ENCODE peak calls at places on chromosomes 11 and 22, in six cellular contexts. A is tibial nerve, N is A549, T is AG04450, P is transverse colon, V is pancreas. S is an unnamed sample.
A peak's percentile ranks its signal among the peaks of the same experiment; 100 is the strongest.

GRCh38 chr22:26172389-26172990 is 3.2 kb downstream of the SEZ6L start:
- DNase-seq in N (peak; percentile 22), P (peak; percentile 33), T (no peak), V (peak; percentile 48), A (no peak), S (no peak)

GRCh38 chr11:33723238-33723881 is 12.9 kb downstream of the CD59 start:
- DNase-seq in T (peak; percentile 60), A (no peak), P (no peak), N (peak; percentile 73), V (no peak), S (no peak)

GRCh38 chr22:49112661-49113626 is 714.7 kb downstream of the BRD1 start:
- DNase-seq in N (no peak), A (no peak), P (no peak), V (no peak), T (no peak), S (no peak)

GRCh38 chr22:48188211-48188845 is 1425.9 kb downstream of the TBC1D22A start:
- DNase-seq in V (no peak), N (peak; percentile 36), A (no peak), P (no peak), T (no peak), S (no peak)

GRCh38 chr11:126165366-126166156 is 45.9 kb downstream of the RPUSD4 start:
- DNase-seq in T (no peak), A (no peak), P (peak; percentile 58), N (no peak), V (no peak), S (no peak)

GRCh38 chr22:32539631-32540449 is 65.2 kb downstream of the FBXO7 start:
- DNase-seq in N (no peak), V (no peak), P (peak; percentile 33), T (no peak), A (no peak), S (no peak)

GRCh38 chr11:46914363-46914762 is 4.0 kb downstream of the LRP4 start:
- DNase-seq in N (no peak), A (no peak), T (no peak), P (no peak), V (no peak), S (no peak)

GRCh38 chr11:88100161-88100560 is 75.1 kb downstream of the RAB38 start:
- DNase-seq in P (no peak), T (no peak), N (no peak), V (no peak), A (no peak), S (no peak)

GRCh38 chr11:64661146-64661545 is 61.9 kb downstream of the NRXN2 start:
- DNase-seq in P (no peak), T (peak; percentile 10), N (no peak), A (no peak), V (no peak), S (no peak)

GRCh38 chr11:477042-477715 is 27.1 kb downstream of the PTDSS2 start:
- DNase-seq in P (no peak), T (no peak), V (peak; percentile 7), A (no peak), N (no peak), S (no peak)

GRCh38 chr11:80958414-80958813 is 1517.6 kb upstream of the TENM4 start:
- DNase-seq in T (peak; percentile 4), P (no peak), N (no peak), A (no peak), V (no peak), S (no peak)

GRCh38 chr22:21726650-21727049 is 8.9 kb downstream of the YPEL1 start:
- DNase-seq in N (peak; percentile 20), P (peak; percentile 17), V (no peak), T (no peak), A (no peak), S (no peak)

GRCh38 chr11:117837791-117838190 is 13.2 kb upstream of the FXYD2 start:
- DNase-seq in P (peak; percentile 5), T (no peak), A (no peak), N (no peak), V (no peak), S (no peak)

GRCh38 chr11:62607729-62608128 is 4.8 kb downstream of the EML3 start:
- DNase-seq in V (no peak), T (no peak), N (no peak), A (no peak), P (no peak), S (no peak)

GRCh38 chr11:134332189-134332631 is 422 bp downstream of the GLB1L2 start:
- DNase-seq in V (peak; percentile 56), N (no peak), P (peak; percentile 53), T (no peak), A (no peak), S (peak; percentile 39)

GRCh38 chr22:27122561-27122960 is 465.2 kb downstream of the MIAT start:
- DNase-seq in A (no peak), V (no peak), N (no peak), P (no peak), T (no peak), S (no peak)

GRCh38 chr11:422249-422656 is 7.5 kb upstream of the SIGIRR start:
- DNase-seq in V (no peak), N (no peak), P (no peak), A (no peak), T (no peak), S (peak; percentile 5)

GRCh38 chr11:12802418-12803085 is 128.3 kb downstream of the TEAD1 start:
- DNase-seq in N (peak; percentile 94), A (no peak), V (peak; percentile 90), T (no peak), P (peak; percentile 84), S (no peak)

GRCh38 chr11:76610871-76611475 is 59.6 kb downstream of the LRRC32 start:
- DNase-seq in T (no peak), N (no peak), P (no peak), V (no peak), A (no peak), S (no peak)

GRCh38 chr11:45935349-45936064 is 13.1 kb downstream of the LARGE2 start:
- DNase-seq in T (no peak), N (no peak), V (no peak), P (no peak), A (no peak), S (no peak)

GRCh38 chr22:17634696-17635095 is 3.9 kb upstream of the BCL2L13 start:
- DNase-seq in P (no peak), N (no peak), V (no peak), T (no peak), A (no peak), S (no peak)

GRCh38 chr11:6298605-6299004 is 21.7 kb downstream of the CAVIN3 start:
- DNase-seq in T (no peak), N (peak; percentile 50), A (no peak), P (peak; percentile 29), V (peak; percentile 78), S (no peak)

GRCh38 chr11:59185412-59185811 is 13.5 kb downstream of the DTX4 start:
- DNase-seq in A (no peak), P (peak; percentile 43), T (no peak), V (no peak), N (no peak), S (no peak)

GRCh38 chr11:59188954-59189353 is 17.0 kb downstream of the DTX4 start:
- DNase-seq in T (no peak), A (no peak), N (no peak), P (no peak), V (no peak), S (no peak)

GRCh38 chr11:59186130-59186594 is 14.2 kb downstream of the DTX4 start:
- DNase-seq in A (no peak), V (peak; percentile 74), P (peak; percentile 90), N (peak; percentile 41), T (no peak), S (peak; percentile 37)

GRCh38 chr11:59187020-59187419 is 15.1 kb downstream of the DTX4 start:
- DNase-seq in T (no peak), A (no peak), P (no peak), N (no peak), V (no peak), S (no peak)

DNA sequence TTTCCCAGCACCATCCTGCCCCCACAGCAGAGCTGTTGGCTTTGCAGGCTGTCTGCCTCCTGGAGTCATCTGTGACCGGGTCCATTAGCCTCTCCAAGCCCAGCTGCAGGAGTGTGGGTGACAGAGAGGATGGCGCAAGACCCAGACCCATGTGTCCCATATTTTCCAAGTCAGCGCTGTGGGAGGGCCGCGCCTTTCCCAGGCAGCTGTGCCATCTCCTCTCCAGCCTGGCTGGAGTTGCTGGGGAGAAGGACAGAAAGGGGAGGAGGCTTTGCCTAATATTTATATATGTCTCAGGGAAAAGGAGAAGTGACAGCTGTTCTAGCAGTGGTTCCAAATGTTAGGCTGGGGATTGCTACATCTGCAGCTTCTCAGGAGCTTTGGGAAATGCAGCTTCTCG is 15.7 kb downstream of the DTX4 start:
- DNase-seq in V (peak; percentile 32), T (peak; percentile 16), P (peak; percentile 71), N (no peak), A (no peak), S (no peak)
- H3K27ac ChIP-seq in V (no peak overlapping the region), T (no peak overlapping the region), P (peak overlapping the region; percentile 86), N (no peak overlapping the region), A (peak overlapping the region; percentile 79), S (no peak overlapping the region)

GRCh38 chr11:65716294-65716693 is 4.2 kb downstream of the KAT5 start:
- DNase-seq in A (no peak), N (no peak), T (no peak), P (no peak), V (no peak), S (no peak)
- H3K9me3 ChIP-seq in A (no peaks in the 10 kb centered on the region), N (no peaks in the 10 kb centered on the region), T (no peaks in the 10 kb centered on the region), P (no peaks in the 10 kb centered on the region), V (no peaks in the 10 kb centered on the region), S (no peaks in the 10 kb centered on the region)

GRCh38 chr11:8262552-8263108 is 1.0 kb downstream of the LMO1 start:
- DNase-seq in V (peak; percentile 47), A (no peak), N (peak; percentile 41), T (peak; percentile 11), P (peak; percentile 17), S (peak; percentile 20)
- H3K4me3 ChIP-seq in V (peak overlapping the region; percentile 29), A (peak overlapping the region; percentile 50), N (peak overlapping the region; percentile 66), T (peak overlapping the region; percentile 41), P (peak overlapping the region; percentile 30), S (no peak overlapping the region)

DNA sequence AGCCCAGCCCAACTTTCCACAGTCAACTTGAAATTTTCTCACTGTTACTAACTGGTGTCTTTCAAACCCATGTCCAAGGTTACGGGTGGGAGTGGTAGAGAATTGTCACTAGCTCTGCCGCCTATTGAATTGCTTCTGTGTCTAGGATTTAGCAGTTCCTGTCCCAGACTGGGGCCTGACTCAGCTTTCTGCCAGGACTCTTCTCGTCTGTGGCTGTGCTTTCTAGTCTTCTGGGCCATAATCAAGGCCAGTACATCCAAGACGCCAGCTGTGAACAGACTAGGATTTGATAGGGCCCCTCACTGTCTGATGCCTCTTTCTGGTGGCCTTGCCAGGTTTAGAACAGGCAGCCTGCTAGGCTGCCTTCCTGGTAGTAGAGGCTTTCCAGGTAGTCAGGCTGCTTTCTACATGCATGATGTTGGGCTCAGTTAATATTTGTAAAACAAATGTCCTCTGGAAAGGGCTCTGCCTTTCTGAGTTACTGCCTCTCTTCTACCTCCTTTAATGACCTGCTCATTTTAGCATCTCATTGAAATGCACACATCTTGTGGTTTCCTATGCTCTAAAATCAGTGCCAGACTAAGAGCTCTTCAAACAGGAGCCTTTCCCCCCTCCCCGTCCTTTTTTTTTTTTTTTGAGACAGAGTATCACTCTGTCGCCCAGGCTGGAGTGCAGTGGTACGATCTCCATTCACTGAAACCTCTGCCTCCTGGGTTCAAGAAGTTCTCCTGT is 13.1 kb upstream of the HIKESHI start:
- DNase-seq in T (no peak), V (no peak), N (no peak), P (no peak), A (no peak), S (no peak)
- H3K27ac ChIP-seq in T (peak overlapping the region; percentile 31), V (no peak overlapping the region), N (no peak overlapping the region), P (no peak overlapping the region), A (no peak overlapping the region), S (no peak overlapping the region)

GRCh38 chr11:2819316-2819715 is 66.3 kb downstream of the CDKN1C start:
- DNase-seq in T (no peak), P (no peak), V (no peak), N (no peak), A (no peak), S (no peak)
- H3K9me3 ChIP-seq in T (peaks cover 68% of the 10 kb centered on the region), P (peaks cover 7% of the 10 kb centered on the region), V (no peaks in the 10 kb centered on the region), N (peaks cover 48% of the 10 kb centered on the region), A (peaks cover 2% of the 10 kb centered on the region), S (peaks cover 12% of the 10 kb centered on the region)

GRCh38 chr22:45568213-45568612 is 65.5 kb downstream of the FBLN1 start:
- DNase-seq in T (no peak), V (no peak), N (no peak), A (no peak), P (no peak), S (no peak)
- H3K4me3 ChIP-seq in T (no peak overlapping the region), V (no peak overlapping the region), N (no peak overlapping the region), A (no peak overlapping the region), P (no peak overlapping the region), S (no peak overlapping the region)

S was measured in CD4-positive, alpha-beta memory T cell.